ENCODE peak calls at places on chromosomes 16 and 17, in nine cellular contexts. A is testis, T is IMR-90, L is RWPE1, I is left ventricle myocardium inferior, M is OCI-LY7, J is dorsolateral prefrontal cortex, Q is vagina, N is endothelial cell of umbilical vein. S is an unnamed sample.

GRCh38 chr17:15106540-15106939 is 158.6 kb downstream of the PMP22 start:
- DNase-seq in Q (no peak), J (no peak), M (no peak), T (peak; percentile 45), N (no peak), A (no peak), I (no peak), L (peak; percentile 82), S (no peak)

GRCh38 chr17:30476726-30477082 is 504 bp upstream of the GOSR1 start:
- DNase-seq in N (no peak), I (no peak), L (peak; percentile 12), A (peak; percentile 28), T (peak; percentile 7), M (peak; percentile 11), J (no peak), Q (no peak), S (peak; percentile 2)

GRCh38 chr17:75628425-75628824 is 4.8 kb upstream of the SMIM5 start:
- DNase-seq in A (no peak), I (no peak), M (no peak), T (no peak), Q (no peak), J (no peak), L (no peak), N (no peak), S (no peak)

GRCh38 chr17:68705331-68706166 is 104.4 kb upstream of the FAM20A start:
- DNase-seq in J (no peak), L (no peak), Q (no peak), N (no peak), I (no peak), T (peak; percentile 43), A (no peak), M (no peak), S (no peak)

GRCh38 chr17:57256708-57257112 is 387 bp downstream of the MSI2 start:
- DNase-seq in M (peak; percentile 60), A (peak; percentile 20), N (peak; percentile 33), L (peak; percentile 26), T (no peak), Q (no peak), J (peak; percentile 47), I (peak; percentile 20), S (peak; percentile 37)

GRCh38 chr16:85313541-85314208 is 201.4 kb upstream of the CIBAR2 start:
- DNase-seq in A (peak; percentile 54), T (peak; percentile 21), I (no peak), L (peak; percentile 60), J (no peak), N (peak; percentile 21), M (peak; percentile 37), Q (no peak), S (no peak)

GRCh38 chr16:31010539-31010938 is at the start of gene STX1B:
- DNase-seq in I (no peak), M (no peak), Q (no peak), T (no peak), N (no peak), J (peak; percentile 82), L (no peak), A (peak; percentile 48), S (peak; percentile 19)

GRCh38 chr16:27566417-27566816 is 16.5 kb downstream of the KATNIP start:
- DNase-seq in T (no peak), Q (no peak), A (no peak), N (no peak), L (no peak), I (no peak), J (no peak), M (no peak), S (no peak)

GRCh38 chr17:77691216-77692085 is 267.1 kb upstream of the TNRC6C start:
- DNase-seq in Q (peak; percentile 65), I (no peak), J (no peak), N (no peak), T (no peak), M (peak; percentile 84), L (no peak), A (no peak), S (no peak)

GRCh38 chr17:6713918-6714271 is 726 bp upstream of the SLC13A5 start:
- DNase-seq in J (no peak), A (no peak), I (no peak), N (no peak), L (no peak), Q (no peak), M (no peak), T (no peak), S (no peak)
- H3K27ac ChIP-seq in J (no peak overlapping the region), A (no peak overlapping the region), I (no peak overlapping the region), N (no peak overlapping the region), L (no peak overlapping the region), Q (no peak overlapping the region), M (no peak overlapping the region), T (no peak overlapping the region), S (no peak overlapping the region)

GRCh38 chr16:69089091-69089912 is 16.2 kb upstream of the HAS3 start:
- DNase-seq in L (no peak), J (no peak), N (peak; percentile 65), T (peak; percentile 53), Q (no peak), A (peak; percentile 50), M (no peak), I (no peak), S (no peak)

GRCh38 chr16:69097425-69097824 is 8.0 kb upstream of the HAS3 start:
- DNase-seq in T (no peak), Q (no peak), I (no peak), A (no peak), M (no peak), N (no peak), L (no peak), J (no peak), S (no peak)

GRCh38 chr16:69100046-69100765 is 5.2 kb upstream of the HAS3 start:
- DNase-seq in J (no peak), N (no peak), I (no peak), L (no peak), Q (no peak), T (no peak), A (no peak), M (no peak), S (no peak)

GRCh38 chr16:69093974-69094373 is 11.5 kb upstream of the HAS3 start:
- DNase-seq in L (no peak), T (no peak), J (no peak), Q (no peak), M (no peak), N (no peak), I (no peak), A (no peak), S (no peak)

DNA sequence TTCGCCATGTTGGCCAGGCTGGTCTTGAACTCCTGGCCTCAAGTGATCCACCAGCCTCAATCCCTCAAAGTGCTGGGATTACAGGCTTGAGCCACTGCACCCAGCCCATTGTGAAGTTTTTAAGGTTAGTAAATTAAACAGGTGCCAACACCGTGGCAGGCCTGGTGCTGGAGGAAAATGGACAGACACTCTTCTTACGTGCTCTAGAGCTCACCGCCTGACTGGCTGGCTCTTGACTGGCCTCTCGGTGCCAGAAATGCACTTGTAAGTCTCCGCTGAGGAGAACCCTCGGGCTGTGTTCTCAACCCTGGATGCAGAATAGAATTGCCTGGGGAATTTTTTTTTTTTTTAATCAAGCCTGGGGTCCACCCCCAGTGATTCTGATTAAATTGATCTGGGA is 10.3 kb upstream of the HAS3 start:
- DNase-seq in J (no peak), T (no peak), A (no peak), I (no peak), N (no peak), M (no peak), L (no peak), Q (no peak), S (no peak)
- H3K27ac ChIP-seq in J (no peak overlapping the region), T (no peak overlapping the region), A (no peak overlapping the region), I (no peak overlapping the region), N (no peak overlapping the region), M (no peak overlapping the region), L (no peak overlapping the region), Q (no peak overlapping the region), S (no peak overlapping the region)

DNA sequence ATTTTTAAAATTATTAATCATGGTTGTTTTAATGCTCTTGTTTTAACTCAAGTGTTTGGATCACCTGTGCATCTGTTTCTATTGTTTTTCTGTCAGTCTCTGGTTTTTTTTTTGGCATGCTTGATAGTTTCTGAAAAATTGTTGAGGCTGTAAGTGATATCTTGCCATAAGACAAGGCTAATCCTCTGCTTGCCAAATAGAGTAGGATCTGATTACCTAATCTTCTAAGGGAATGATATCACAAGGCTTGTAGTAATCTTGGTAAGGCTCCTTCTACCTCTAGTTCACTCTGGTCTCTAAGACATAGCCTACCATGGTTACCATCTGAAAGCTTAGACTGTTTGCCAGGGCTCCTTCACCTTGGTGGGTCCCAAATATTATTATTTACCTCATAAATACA is 81.0 kb downstream of the ATF7IP2 start:
- DNase-seq in L (no peak), M (no peak), J (no peak), I (no peak), A (no peak), N (no peak), T (no peak), Q (no peak), S (no peak)
- H3K27ac ChIP-seq in L (no peak overlapping the region), M (no peak overlapping the region), J (no peak overlapping the region), I (no peak overlapping the region), A (no peak overlapping the region), N (no peak overlapping the region), T (no peak overlapping the region), Q (no peak overlapping the region), S (no peak overlapping the region)

GRCh38 chr17:2057130-2057713 is 2.3 kb downstream of the HIC1 start:
- DNase-seq in T (no peak), J (no peak), L (no peak), M (no peak), A (no peak), N (no peak), I (no peak), Q (no peak), S (no peak)

GRCh38 chr17:2059125-2059836 is 4.4 kb downstream of the HIC1 start:
- DNase-seq in M (no peak), T (no peak), A (no peak), L (no peak), I (no peak), J (no peak), Q (no peak), N (no peak), S (no peak)

GRCh38 chr17:2056221-2057129 is 1.6 kb downstream of the HIC1 start:
- DNase-seq in A (no peak), N (peak; percentile 37), J (no peak), L (no peak), Q (no peak), I (no peak), T (peak; percentile 64), M (no peak), S (peak; percentile 33)

GRCh38 chr17:2058521-2059124 is 3.7 kb downstream of the HIC1 start:
- DNase-seq in A (peak; percentile 73), T (peak; percentile 76), J (no peak), Q (no peak), N (no peak), M (peak; percentile 57), I (peak; percentile 85), L (no peak), S (peak; percentile 20)

DNA sequence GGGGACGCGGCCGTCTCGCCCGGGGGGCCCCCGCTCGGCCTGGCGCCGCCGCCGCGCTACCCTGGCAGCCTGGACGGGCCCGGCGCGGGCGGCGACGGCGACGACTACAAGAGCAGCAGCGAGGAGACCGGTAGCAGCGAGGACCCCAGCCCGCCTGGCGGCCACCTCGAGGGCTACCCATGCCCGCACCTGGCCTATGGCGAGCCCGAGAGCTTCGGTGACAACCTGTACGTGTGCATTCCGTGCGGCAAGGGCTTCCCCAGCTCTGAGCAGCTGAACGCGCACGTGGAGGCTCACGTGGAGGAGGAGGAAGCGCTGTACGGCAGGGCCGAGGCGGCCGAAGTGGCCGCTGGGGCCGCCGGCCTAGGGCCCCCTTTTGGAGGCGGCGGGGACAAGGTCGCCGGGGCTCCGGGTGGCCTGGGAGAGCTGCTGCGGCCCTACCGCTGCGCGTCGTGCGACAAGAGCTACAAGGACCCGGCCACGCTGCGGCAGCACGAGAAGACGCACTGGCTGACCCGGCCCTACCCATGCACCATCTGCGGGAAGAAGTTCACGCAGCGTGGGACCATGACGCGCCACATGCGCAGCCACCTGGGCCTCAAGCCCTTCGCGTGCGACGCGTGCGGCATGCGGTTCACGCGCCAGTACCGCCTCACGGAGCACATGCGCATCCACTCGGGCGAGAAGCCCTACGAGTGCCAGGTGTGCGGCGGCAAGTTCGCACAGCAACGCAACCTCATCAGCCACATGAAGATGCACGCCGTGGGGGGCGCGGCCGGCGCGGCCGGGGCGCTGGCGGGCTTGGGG is 3.0 kb downstream of the HIC1 start:
- DNase-seq in I (no peak), T (peak; percentile 49), N (no peak), A (no peak), M (no peak), J (no peak), L (no peak), Q (no peak), S (no peak)
- H3K27ac ChIP-seq in I (peak overlapping the region; percentile 96), T (peak overlapping the region; percentile 98), N (no peak overlapping the region), A (peak overlapping the region; percentile 75), M (no peak overlapping the region), J (peak overlapping the region; percentile 74), L (no peak overlapping the region), Q (peak overlapping the region; percentile 95), S (no peak overlapping the region)

S was measured in effector memory CD4-positive, alpha-beta T cell.